ENCODE peak calls at places on chromosome 21, in five cellular contexts. H is Caki2; I is RKO; A is T-helper 1 cell; Q is CD8-positive, alpha-beta memory T cell. E is an unnamed sample.

GRCh38 chr21:32702702-32703101 is 25.1 kb downstream of the SYNJ1 start:
- DNase-seq in H (no peak), I (peak), A (no peak), Q (no peak), E (no peak)

GRCh38 chr21:26966978-26967913 is at the start of gene ADAMTS5:
- DNase-seq in H (peak), I (no peak), A (no peak), Q (no peak), E (no peak)

GRCh38 chr21:39882186-39882882 is 15.1 kb downstream of the PCP4 start:
- DNase-seq in H (no peak), I (no peak), A (no peak), Q (no peak), E (no peak)

GRCh38 chr21:10430007-10430406 is 91.4 kb upstream of the TPTE start:
- DNase-seq in H (no peak), I (no peak), A (no peak), Q (no peak), E (no peak)

GRCh38 chr21:31258073-31258472 is 86.0 kb downstream of the TIAM1 start:
- DNase-seq in H (no peak), I (no peak), A (no peak), Q (no peak), E (no peak)

GRCh38 chr21:43306391-43306790 is 120.5 kb downstream of the SIK1 start:
- DNase-seq in H (no peak), I (no peak), A (no peak), Q (no peak), E (no peak)

GRCh38 chr21:35222541-35222941 is 173.4 kb upstream of the RUNX1 start:
- DNase-seq in H (no peak), I (no peak), A (no peak), Q (peak), E (no peak)

GRCh38 chr21:31416465-31416864 is 72.4 kb upstream of the TIAM1 start:
- DNase-seq in H (no peak), I (no peak), A (no peak), Q (no peak), E (no peak)

E was measured in effector memory CD4-positive, alpha-beta T cell.